ENCODE peak calls at places on chromosomes 4 and X, in seven cellular contexts. A, F, V, J, L, Q and M are unnamed samples.

GRCh38 chr4:120718979-120719566 is 203.5 kb downstream of the PRDM5 start:
- DNase-seq in Q (peak), J (peak), V (peak), L (peak), A (peak), F (peak), M (no peak)

GRCh38 chr4:52628974-52629373 is 30.1 kb downstream of the USP46 start:
- DNase-seq in F (no peak), L (no peak), V (no peak), A (no peak), Q (no peak), J (no peak), M (no peak)

GRCh38 chr4:36779601-36780000 is 464.9 kb upstream of the NWD2 start:
- DNase-seq in Q (no peak), J (no peak), F (no peak), V (no peak), A (no peak), L (no peak), M (no peak)

GRCh38 chr4:152458801-152459302 is 77.0 kb downstream of the FBXW7 start:
- DNase-seq in A (no peak), L (peak), Q (no peak), F (no peak), V (peak), J (peak), M (peak)

GRCh38 chrX:11537141-11537540 is 128.6 kb downstream of the ARHGAP6 start:
- DNase-seq in J (no peak), L (no peak), Q (no peak), A (no peak), V (no peak), F (no peak), M (no peak)

GRCh38 chr4:173878701-173879100 is 348.7 kb upstream of the HAND2 start:
- DNase-seq in J (peak), Q (no peak), F (no peak), V (peak), L (no peak), A (no peak), M (no peak)

GRCh38 chr4:101102114-101102752 is 245.1 kb downstream of the PPP3CA start:
- DNase-seq in Q (peak), J (peak), V (peak), L (no peak), F (peak), A (no peak), M (no peak)

GRCh38 chr4:128823025-128823661 is 13.6 kb downstream of the JADE1 start:
- DNase-seq in F (no peak), L (no peak), A (no peak), Q (peak), J (peak), V (peak), M (no peak)

GRCh38 chr4:1478766-1479355 is 72.6 kb upstream of the NKX1-1 start:
- DNase-seq in J (no peak), L (no peak), V (no peak), Q (no peak), F (no peak), A (no peak), M (no peak)

GRCh38 chr4:164761746-164762275 is 7.9 kb downstream of the SMIM31 start:
- DNase-seq in J (no peak), L (no peak), V (no peak), Q (no peak), F (no peak), A (no peak), M (no peak)

GRCh38 chr4:95155759-95156451 is 392.9 kb downstream of the UNC5C start:
- DNase-seq in L (peak), V (peak), Q (no peak), F (peak), J (peak), A (no peak), M (peak)